ENCODE peak calls at places on chromosomes 12 and 14, in six cellular contexts. K is fibroblast of lung, L is SK-N-SH, U is hepatic stellate cell, W is NCI-H1694 treated with DMSO at 0.1 percent for 48 hours, I is GM12891. Y is an unnamed sample.

GRCh38 chr12:47778842-47779241 is 5.8 kb downstream of the SLC48A1 start:
- DNase-seq in W (no peak), K (no peak), I (no peak), L (no peak), U (no peak), Y (no peak)

GRCh38 chr12:57832966-57833365 is 13.6 kb downstream of the CTDSP2 start:
- DNase-seq in I (no peak), U (no peak), K (no peak), W (no peak), L (no peak), Y (no peak)

GRCh38 chr12:118034429-118035193 is 18.1 kb downstream of the RFC5 start:
- DNase-seq in W (peak), K (peak), I (no peak), U (peak), L (peak), Y (no peak)

GRCh38 chr12:49487605-49488004 is 51.2 kb upstream of the KCNH3 start:
- DNase-seq in K (no peak), W (no peak), L (no peak), I (no peak), U (no peak), Y (no peak)

GRCh38 chr14:68278568-68279436 is 459.2 kb downstream of the RAD51B start:
- DNase-seq in K (peak), U (no peak), W (no peak), I (no peak), L (no peak), Y (no peak)

GRCh38 chr14:59310644-59311043 is 122.2 kb downstream of the DAAM1 start:
- DNase-seq in I (no peak), W (no peak), K (peak), L (no peak), U (no peak), Y (no peak)

GRCh38 chr14:74582910-74583581 is 29.0 kb downstream of the LTBP2 start:
- DNase-seq in K (peak), U (no peak), I (no peak), W (no peak), L (no peak), Y (no peak)

GRCh38 chr12:109821968-109822367 is 11.2 kb downstream of the TRPV4 start:
- DNase-seq in I (no peak), L (no peak), U (no peak), W (no peak), K (no peak), Y (no peak)

GRCh38 chr14:60643443-60644402 is 5.6 kb downstream of the SIX1 start:
- DNase-seq in I (no peak), W (no peak), U (no peak), L (no peak), K (peak), Y (no peak)